ENCODE peak calls at places on chromosomes 4 and X, in eight cellular contexts. One of them, this sample, is unnamed.

GRCh38 chrX:18890724-18891560 is 93.0 kb downstream of the PHKA2 start:
- DNase-seq in iPS-NIHi11: no peak
- DNase-seq in Right ventricle myocardium superior: no peak
- DNase-seq in NCI-H526: no peak
- DNase-seq in breast epithelium: no peak
- DNase-seq in AG09319: no peak
- DNase-seq in T-helper 22 cell: no peak
- DNase-seq in fibroblast of the conjunctiva: no peak
- DNase-seq in this sample: no peak

GRCh38 chrX:49748211-49748956 is 52.6 kb upstream of the PAGE1 start:
- DNase-seq in iPS-NIHi11: no peak
- DNase-seq in Right ventricle myocardium superior: no peak
- DNase-seq in NCI-H526: no peak
- DNase-seq in breast epithelium: no peak
- DNase-seq in AG09319: no peak
- DNase-seq in T-helper 22 cell: no peak
- DNase-seq in fibroblast of the conjunctiva: no peak
- DNase-seq in this sample: no peak

GRCh38 chrX:126376465-126376864 is 176.1 kb downstream of the DCAF12L1 start:
- DNase-seq in iPS-NIHi11: no peak
- DNase-seq in Right ventricle myocardium superior: no peak
- DNase-seq in NCI-H526: no peak
- DNase-seq in breast epithelium: no peak
- DNase-seq in AG09319: no peak
- DNase-seq in T-helper 22 cell: no peak
- DNase-seq in fibroblast of the conjunctiva: no peak
- DNase-seq in this sample: no peak

GRCh38 chrX:39002466-39002865 is 201.2 kb downstream of the MID1IP1 start:
- DNase-seq in iPS-NIHi11: no peak
- DNase-seq in Right ventricle myocardium superior: no peak
- DNase-seq in NCI-H526: no peak
- DNase-seq in breast epithelium: no peak
- DNase-seq in AG09319: no peak
- DNase-seq in T-helper 22 cell: no peak
- DNase-seq in fibroblast of the conjunctiva: no peak
- DNase-seq in this sample: no peak

GRCh38 chr4:139584019-139584418 is 28.0 kb upstream of the SETD7 start:
- DNase-seq in iPS-NIHi11: no peak
- DNase-seq in Right ventricle myocardium superior: no peak
- DNase-seq in NCI-H526: no peak
- DNase-seq in breast epithelium: no peak
- DNase-seq in AG09319: no peak
- DNase-seq in T-helper 22 cell: no peak
- DNase-seq in fibroblast of the conjunctiva: no peak
- DNase-seq in this sample: no peak

GRCh38 chr4:23232987-23233386 is 540.2 kb downstream of the GBA3 start:
- DNase-seq in iPS-NIHi11: no peak
- DNase-seq in Right ventricle myocardium superior: no peak
- DNase-seq in NCI-H526: no peak
- DNase-seq in breast epithelium: no peak
- DNase-seq in AG09319: no peak
- DNase-seq in T-helper 22 cell: no peak
- DNase-seq in fibroblast of the conjunctiva: no peak
- DNase-seq in this sample: no peak

GRCh38 chr4:158428242-158428641 is 93.4 kb upstream of the RXFP1 start:
- DNase-seq in iPS-NIHi11: no peak
- DNase-seq in Right ventricle myocardium superior: no peak
- DNase-seq in NCI-H526: no peak
- DNase-seq in breast epithelium: no peak
- DNase-seq in AG09319: no peak
- DNase-seq in T-helper 22 cell: no peak
- DNase-seq in fibroblast of the conjunctiva: no peak
- DNase-seq in this sample: no peak

GRCh38 chr4:20318011-20318898 is 66.5 kb downstream of the SLIT2 start:
- DNase-seq in iPS-NIHi11: no peak
- DNase-seq in Right ventricle myocardium superior: no peak
- DNase-seq in NCI-H526: no peak
- DNase-seq in breast epithelium: no peak
- DNase-seq in AG09319: no peak
- DNase-seq in T-helper 22 cell: no peak
- DNase-seq in fibroblast of the conjunctiva: peak; percentile 41
- DNase-seq in this sample: no peak

GRCh38 chrX:129771266-129771995 is 8.3 kb upstream of the SASH3 start:
- DNase-seq in iPS-NIHi11: no peak
- DNase-seq in Right ventricle myocardium superior: no peak
- DNase-seq in NCI-H526: no peak
- DNase-seq in breast epithelium: no peak
- DNase-seq in AG09319: no peak
- DNase-seq in T-helper 22 cell: no peak
- DNase-seq in fibroblast of the conjunctiva: no peak
- DNase-seq in this sample: no peak

GRCh38 chr4:89617256-89617655 is 219.7 kb downstream of the SNCA start:
- DNase-seq in iPS-NIHi11: no peak
- DNase-seq in Right ventricle myocardium superior: no peak
- DNase-seq in NCI-H526: no peak
- DNase-seq in breast epithelium: no peak
- DNase-seq in AG09319: peak; percentile 22
- DNase-seq in T-helper 22 cell: no peak
- DNase-seq in fibroblast of the conjunctiva: no peak
- DNase-seq in this sample: peak; percentile 26

GRCh38 chr4:70722199-70722791 is 531 bp downstream of the RUFY3 start:
- DNase-seq in iPS-NIHi11: no peak
- DNase-seq in Right ventricle myocardium superior: no peak
- DNase-seq in NCI-H526: peak; percentile 73
- DNase-seq in breast epithelium: no peak
- DNase-seq in AG09319: no peak
- DNase-seq in T-helper 22 cell: peak; percentile 17
- DNase-seq in fibroblast of the conjunctiva: peak; percentile 65
- DNase-seq in this sample: no peak

GRCh38 chr4:173464486-173464885 is 65.5 kb downstream of the HAND2 start:
- DNase-seq in iPS-NIHi11: no peak
- DNase-seq in Right ventricle myocardium superior: no peak
- DNase-seq in NCI-H526: no peak
- DNase-seq in breast epithelium: no peak
- DNase-seq in AG09319: no peak
- DNase-seq in T-helper 22 cell: no peak
- DNase-seq in fibroblast of the conjunctiva: no peak
- DNase-seq in this sample: no peak